ENCODE peak calls at places on chromosomes 11 and 22, in five cellular contexts. W is pons, Q is MM.1S, B is endodermal cell, C is amygdala. D is an unnamed sample.

GRCh38 chr22:50247748-50248147 is 2.9 kb upstream of the TUBGCP6 start:
- DNase-seq in B (peak; percentile 93), W (no peak), Q (peak; percentile 91), C (peak; percentile 31), D (peak; percentile 36)

GRCh38 chr11:66693356-66694055 is 15.8 kb upstream of the RBM4B start:
- DNase-seq in B (no peak), W (no peak), C (no peak), Q (no peak), D (no peak)

GRCh38 chr11:1946812-1947480 is at the start of gene MRPL23:
- DNase-seq in W (no peak), C (no peak), Q (no peak), B (no peak), D (no peak)

GRCh38 chr11:13183094-13183825 is 94.3 kb upstream of the BMAL1 start:
- DNase-seq in C (no peak), W (peak; percentile 58), Q (peak; percentile 50), B (no peak), D (peak; percentile 30)

GRCh38 chr11:19234428-19234827 is 6.3 kb downstream of the E2F8 start:
- DNase-seq in B (no peak), Q (no peak), W (no peak), C (no peak), D (no peak)

GRCh38 chr11:72578991-72579815 is 95.0 kb downstream of the PDE2A start:
- DNase-seq in W (no peak), Q (no peak), B (peak; percentile 24), C (no peak), D (no peak)

GRCh38 chr11:19675397-19675796 is 37.2 kb upstream of the NAV2 start:
- DNase-seq in C (no peak), W (no peak), B (no peak), Q (no peak), D (no peak)

GRCh38 chr11:96390403-96390830 is 604 bp downstream of the JRKL start:
- DNase-seq in W (no peak), B (no peak), Q (no peak), C (no peak), D (no peak)

GRCh38 chr11:69376155-69377028 is 82.4 kb downstream of the MYEOV start:
- DNase-seq in W (no peak), C (no peak), Q (no peak), B (no peak), D (no peak)

GRCh38 chr11:72773696-72774095 is 20.2 kb downstream of the STARD10 start:
- DNase-seq in W (no peak), B (no peak), C (no peak), Q (no peak), D (no peak)

GRCh38 chr11:8011981-8012444 is 24.9 kb downstream of the EIF3F start:
- DNase-seq in B (no peak), Q (no peak), C (no peak), W (peak; percentile 47), D (no peak)

GRCh38 chr22:38469306-38469781 is 1.4 kb downstream of the KDELR3 start:
- DNase-seq in Q (no peak), W (no peak), B (no peak), C (no peak), D (no peak)

GRCh38 chr22:49642331-49642730 is 185.3 kb downstream of the BRD1 start:
- DNase-seq in C (no peak), W (no peak), Q (no peak), B (no peak), D (no peak)

GRCh38 chr11:135001581-135001980 is 589.5 kb upstream of the B3GAT1 start:
- DNase-seq in Q (no peak), B (peak; percentile 21), W (no peak), C (no peak), D (no peak)

GRCh38 chr22:27531782-27532530 is 269.6 kb downstream of the MN1 start:
- DNase-seq in C (no peak), B (no peak), Q (no peak), W (no peak), D (no peak)

GRCh38 chr11:111954154-111954553 is 17.0 kb downstream of the DIXDC1 start:
- DNase-seq in C (no peak), Q (no peak), B (no peak), W (no peak), D (no peak)

GRCh38 chr11:45745065-45745811 is 59.7 kb upstream of the SLC35C1 start:
- DNase-seq in Q (no peak), C (no peak), B (no peak), W (peak; percentile 29), D (peak; percentile 5)

GRCh38 chr11:8070417-8071101 is 10.5 kb upstream of the TUB start:
- DNase-seq in C (no peak), W (no peak), B (peak; percentile 48), Q (no peak), D (no peak)

GRCh38 chr11:3218483-3219280 is at the start of gene MRGPRG:
- DNase-seq in W (no peak), B (peak; percentile 53), C (no peak), Q (no peak), D (no peak)